ENCODE peak calls at places on chromosomes 12 and 14, in nine cellular contexts. W, A, J, F, M, B, P, R and S are unnamed samples. For H3K27me3, the result is how much of the 10 kb centered on the place peaks cover.

GRCh38 chr14:93262446-93262845 is 55.4 kb downstream of the UBR7 start:
- DNase-seq in R (no peak), J (no peak), A (no peak), M (no peak), W (no peak), P (no peak), F (no peak), B (no peak), S (no peak)

GRCh38 chr12:61757831-61758505 is 502.2 kb upstream of the USP15 start:
- DNase-seq in M (no peak), A (no peak), F (no peak), B (no peak), W (no peak), P (no peak), R (no peak), J (no peak), S (no peak)

GRCh38 chr14:21825147-21825743 is 151.6 kb upstream of the OR4E1 start:
- DNase-seq in J (peak), M (no peak), B (peak), F (peak), W (no peak), A (peak), P (no peak), R (no peak), S (no peak)

GRCh38 chr12:8638951-8639350 is 23.7 kb downstream of the MFAP5 start:
- DNase-seq in M (no peak), F (no peak), W (no peak), J (no peak), B (no peak), P (no peak), R (no peak), A (no peak), S (no peak)

GRCh38 chr14:95875831-95876768 is 532 bp upstream of the TUNAR start:
- DNase-seq in F (peak), P (no peak), A (no peak), R (no peak), J (peak), M (no peak), W (no peak), B (no peak), S (no peak)

GRCh38 chr12:130949806-130950205 is 3.9 kb upstream of the ADGRD1 start:
- DNase-seq in M (no peak), R (no peak), B (no peak), W (no peak), F (peak), P (no peak), A (no peak), J (no peak), S (no peak)

GRCh38 chr12:110245278-110245868 is 35.7 kb upstream of the ATP2A2 start:
- DNase-seq in W (no peak), J (peak), P (no peak), R (peak), B (no peak), F (peak), M (no peak), A (no peak), S (no peak)

GRCh38 chr12:57803317-57803893 is 15.1 kb downstream of the AVIL start:
- DNase-seq in J (peak), R (peak), F (peak), W (peak), P (no peak), A (peak), B (peak), M (peak), S (no peak)

GRCh38 chr12:116423053-116423452 is 136.1 kb upstream of the MAP1LC3B2 start:
- DNase-seq in R (no peak), J (no peak), B (no peak), M (no peak), W (no peak), A (peak), P (no peak), F (no peak), S (no peak)

GRCh38 chr14:22614240-22614799 is 16.2 kb downstream of the ABHD4 start:
- DNase-seq in R (no peak), P (peak), M (no peak), A (peak), B (peak), W (peak), F (peak), J (no peak), S (no peak)

GRCh38 chr14:56666716-56667115 is 87.1 kb downstream of the TMEM260 start:
- DNase-seq in R (no peak), B (no peak), P (peak), F (no peak), J (no peak), A (peak), W (no peak), M (no peak), S (no peak)

GRCh38 chr12:11758838-11759509 is 109.5 kb downstream of the ETV6 start:
- DNase-seq in M (no peak), F (no peak), B (no peak), J (no peak), R (no peak), P (peak), W (peak), A (peak), S (peak)

GRCh38 chr14:21026251-21026987 is 1.6 kb upstream of the NDRG2 start:
- DNase-seq in F (peak), M (no peak), R (no peak), W (peak), A (no peak), P (no peak), B (no peak), J (peak), S (no peak)

GRCh38 chr14:71050227-71050823 is 143.1 kb downstream of the PCNX1 start:
- DNase-seq in R (no peak), B (no peak), W (no peak), F (no peak), M (no peak), J (peak), P (no peak), A (peak), S (no peak)

GRCh38 chr12:12791756-12792346 is 6.4 kb downstream of the APOLD1 start:
- DNase-seq in B (peak), M (no peak), A (peak), F (no peak), R (no peak), P (peak), W (peak), J (peak), S (no peak)

GRCh38 chr12:108226866-108227265 is 97.8 kb downstream of the WSCD2 start:
- DNase-seq in A (no peak), M (no peak), J (no peak), W (no peak), F (no peak), B (no peak), P (no peak), R (no peak), S (no peak)
- H3K27me3 ChIP-seq in A (under half), M (under half), J (under half), W (under half), F (under half), B (under half), P (under half), R (under half), S (under half)

GRCh38 chr12:114612062-114612461 is 71.9 kb downstream of the TBX3 start:
- DNase-seq in J (no peak), F (peak), A (no peak), M (no peak), R (no peak), P (no peak), W (no peak), B (no peak), S (no peak)
- H3K27ac ChIP-seq in J (no peak), F (no peak), A (no peak), M (no peak), R (no peak), P (no peak), W (no peak), B (no peak), S (no peak)

GRCh38 chr14:60637138-60637489 is 12.2 kb downstream of the SIX1 start:
- DNase-seq in J (no peak), R (no peak), B (no peak), M (no peak), W (no peak), A (no peak), F (no peak), P (no peak), S (no peak)
- H3K27me3 ChIP-seq in J (half or more), R (half or more), B (under half), M (under half), W (under half), A (half or more), F (half or more), P (under half), S (under half)

GRCh38 chr12:27523305-27523641 is 733 bp upstream of the PPFIBP1 start:
- DNase-seq in J (no peak), F (no peak), R (no peak), M (no peak), B (no peak), W (no peak), P (no peak), A (no peak), S (no peak)

GRCh38 chr12:27525373-27525772 is 1.4 kb downstream of the PPFIBP1 start:
- DNase-seq in A (peak), M (no peak), F (peak), J (peak), B (no peak), R (no peak), P (peak), W (no peak), S (peak)

GRCh38 chr12:27523642-27524488 is at the start of gene PPFIBP1:
- DNase-seq in M (peak), W (peak), R (peak), B (peak), J (peak), F (peak), A (peak), P (peak), S (peak)

GRCh38 chr12:27524839-27525238 is 833 bp downstream of the PPFIBP1 start:
- DNase-seq in B (no peak), J (peak), F (no peak), W (no peak), A (peak), P (no peak), M (no peak), R (no peak), S (no peak)

DNA sequence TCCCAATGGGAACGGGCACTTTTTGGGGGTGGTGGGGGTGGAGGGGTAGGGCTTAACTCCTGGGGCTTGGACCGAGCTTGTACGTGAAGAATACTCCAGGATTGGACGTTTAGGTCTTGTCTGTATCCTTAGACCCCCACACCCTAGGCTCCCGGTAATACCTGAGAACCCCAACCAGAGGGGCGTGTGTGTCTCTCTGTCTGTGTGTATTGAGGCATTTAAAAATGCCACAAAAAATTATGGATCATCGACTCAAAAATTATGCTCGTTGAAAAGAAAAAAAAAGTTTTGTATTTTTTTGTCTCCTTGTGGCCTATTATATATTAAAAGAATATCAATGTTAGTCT is 456 bp downstream of the PPFIBP1 start:
- DNase-seq in M (no peak), W (no peak), A (no peak), F (no peak), R (no peak), J (no peak), B (no peak), P (no peak), S (no peak)
- H3K27ac ChIP-seq in M (peak), W (peak), A (peak), F (peak), R (peak), J (no peak), B (peak), P (peak), S (peak)

GRCh38 chr14:74859757-74860156 is 16.2 kb downstream of the PROX2 start:
- DNase-seq in P (no peak), A (no peak), B (no peak), W (no peak), J (no peak), F (no peak), M (no peak), R (no peak), S (no peak)

GRCh38 chr14:74861734-74862090 is 14.2 kb downstream of the PROX2 start:
- DNase-seq in W (no peak), A (no peak), M (no peak), B (no peak), F (no peak), P (no peak), R (no peak), J (no peak), S (no peak)

GRCh38 chr14:74863274-74863673 is 12.7 kb downstream of the PROX2 start:
- DNase-seq in P (no peak), A (no peak), B (no peak), M (no peak), W (no peak), R (peak), F (peak), J (no peak), S (no peak)

GRCh38 chr14:74860179-74860578 is 15.8 kb downstream of the PROX2 start:
- DNase-seq in W (no peak), B (no peak), R (no peak), F (no peak), J (no peak), A (no peak), M (no peak), P (no peak), S (no peak)

GRCh38 chr14:74860899-74861733 is 14.8 kb downstream of the PROX2 start:
- DNase-seq in P (peak), A (peak), J (peak), F (peak), B (peak), R (peak), M (peak), W (peak), S (peak)
- H3K27me3 ChIP-seq in P (under half), A (under half), J (under half), F (under half), B (under half), R (under half), M (under half), W (under half), S (under half)

DNA sequence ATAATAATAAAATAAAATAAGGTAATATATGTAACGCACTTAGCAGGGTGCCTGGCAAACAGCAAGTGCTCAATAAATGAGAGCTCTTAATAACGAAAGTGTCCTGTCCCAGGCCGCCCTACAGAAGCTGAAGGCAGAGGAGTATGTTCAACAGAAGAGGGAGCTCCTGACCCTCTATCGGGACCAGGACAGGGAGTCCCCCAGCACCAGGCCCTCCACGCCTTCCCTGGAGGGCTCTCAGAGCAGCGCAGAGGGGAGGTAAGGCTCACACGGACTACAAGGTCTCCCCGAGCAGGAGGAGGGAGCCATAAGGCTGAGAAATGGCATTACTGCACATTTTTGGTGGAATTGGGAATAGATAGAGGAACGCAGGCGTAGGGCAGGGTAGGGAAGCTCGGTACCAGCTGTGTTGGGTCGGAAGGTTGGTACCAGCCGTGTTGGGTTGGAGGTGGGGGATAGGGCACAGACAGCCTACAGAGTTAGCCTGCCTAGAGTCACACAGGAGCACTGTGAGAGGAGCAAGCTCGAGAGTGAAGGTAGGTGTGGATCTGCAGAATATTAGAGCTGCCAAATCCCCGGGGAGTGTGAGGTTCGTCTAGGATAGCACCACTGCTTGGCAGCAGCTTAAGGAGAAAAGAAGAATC is 15.4 kb downstream of the TNFRSF1A start:
- DNase-seq in P (no peak), M (no peak), W (peak), J (peak), A (peak), F (peak), B (peak), R (no peak), S (no peak)
- H3K27ac ChIP-seq in P (no peak), M (no peak), W (peak), J (no peak), A (no peak), F (no peak), B (no peak), R (peak), S (peak)

GRCh38 chr12:53991077-53991460 is 6.1 kb downstream of the HOXC10 start:
- DNase-seq in F (no peak), W (no peak), B (no peak), A (no peak), J (no peak), M (no peak), P (no peak), R (no peak), S (peak)
- H3K27me3 ChIP-seq in F (half or more), W (under half), B (under half), A (half or more), J (half or more), M (under half), P (half or more), R (half or more), S (under half)

DNA sequence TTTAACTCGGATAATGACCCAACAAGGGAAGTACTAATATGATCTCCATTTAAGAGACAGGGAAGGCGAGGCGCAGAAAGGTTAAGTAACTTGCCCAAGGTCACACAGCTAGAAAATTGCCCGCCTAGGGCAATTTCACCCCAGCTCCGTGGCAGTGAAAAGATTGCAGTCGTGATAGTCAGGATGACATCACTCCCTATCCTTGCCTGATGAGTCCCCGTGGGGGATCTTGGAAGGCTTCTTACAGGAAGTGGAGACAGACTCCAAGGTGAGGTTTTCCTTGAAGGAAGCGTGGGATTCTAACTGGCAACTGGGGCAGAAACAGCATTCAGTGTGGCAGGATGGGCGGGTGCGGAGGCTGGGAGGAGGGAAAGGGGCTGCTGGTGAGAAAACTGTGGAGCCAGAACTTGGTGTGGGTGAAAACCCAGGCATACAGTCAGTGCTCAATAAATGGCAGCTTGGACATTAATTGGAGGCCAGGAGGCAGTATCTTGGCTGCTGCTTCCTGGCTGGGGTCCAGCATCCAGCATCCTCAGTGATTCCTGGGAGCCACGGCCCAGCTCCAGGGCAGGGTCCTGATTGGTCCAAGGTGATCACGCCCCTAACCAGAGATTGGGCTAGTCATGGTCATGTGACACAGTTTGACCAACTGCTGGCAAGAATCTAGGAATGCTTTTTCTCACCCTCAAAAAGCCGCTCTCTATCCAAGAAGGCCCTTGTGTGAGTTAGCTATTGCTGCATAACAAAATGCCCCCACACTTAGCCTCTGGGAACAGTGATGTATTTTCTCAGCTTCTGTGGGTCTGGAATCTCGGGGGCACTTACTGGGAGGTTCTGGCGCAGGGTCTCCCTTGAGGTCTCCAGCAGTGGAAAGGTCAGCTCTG is 118.8 kb upstream of the NCOR2 start:
- DNase-seq in F (peak), B (peak), A (peak), W (peak), P (peak), R (no peak), J (no peak), M (no peak), S (no peak)
- H3K27ac ChIP-seq in F (no peak), B (peak), A (no peak), W (no peak), P (peak), R (no peak), J (no peak), M (no peak), S (peak)

DNA sequence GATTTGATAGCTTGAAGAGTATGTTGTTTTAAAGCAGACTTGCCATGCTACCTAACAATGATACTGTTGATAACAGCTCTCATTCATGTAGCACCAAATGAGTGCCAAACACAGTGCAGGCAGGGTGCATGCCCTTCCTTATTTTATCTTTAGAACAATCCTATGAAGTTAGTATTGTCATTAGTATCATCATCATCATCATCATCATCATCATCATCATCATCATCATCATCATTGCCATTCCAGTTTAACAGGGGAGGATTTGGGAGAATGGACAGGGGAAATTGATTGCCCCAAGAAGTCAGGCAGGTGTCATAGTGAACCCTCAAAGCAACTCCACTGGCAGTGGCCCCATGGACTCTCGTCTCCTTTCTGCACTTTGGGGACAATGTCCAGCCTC is 734.9 kb downstream of the VRK1 start:
- DNase-seq in A (no peak), W (no peak), R (no peak), J (no peak), F (no peak), B (no peak), M (no peak), P (no peak), S (no peak)
- H3K27me3 ChIP-seq in A (under half), W (under half), R (under half), J (under half), F (under half), B (under half), M (under half), P (under half), S (under half)